ENCODE peak calls at places on chromosomes 2 and 18, in five cellular contexts. Y is RWPE1, J is uterus, M is tibial artery, F is H9. G is an unnamed sample.

GRCh38 chr2:110948027-110948687 is 172.6 kb upstream of the BCL2L11 start:
- DNase-seq in Y (no peak), J (no peak), M (no peak), F (no peak), G (peak)

GRCh38 chr18:57839942-57840381 is 36.8 kb upstream of the ATP8B1 start:
- DNase-seq in Y (peak), J (no peak), M (no peak), F (no peak), G (peak)

GRCh38 chr2:238105506-238106338 is 5.6 kb downstream of the ESPNL start:
- DNase-seq in Y (no peak), J (peak), M (peak), F (peak), G (no peak)

GRCh38 chr2:224952942-224953657 is 89.2 kb downstream of the DOCK10 start:
- DNase-seq in Y (no peak), J (no peak), M (no peak), F (no peak), G (no peak)

GRCh38 chr18:47772374-47773248 is 157.8 kb downstream of the SMAD2 start:
- DNase-seq in Y (peak), J (no peak), M (no peak), F (peak), G (peak)

GRCh38 chr2:61328707-61329251 is 142.1 kb downstream of the USP34 start:
- DNase-seq in Y (no peak), J (no peak), M (no peak), F (no peak), G (peak)

GRCh38 chr2:71751590-71751989 is 298.2 kb downstream of the DYSF start:
- DNase-seq in Y (no peak), J (no peak), M (no peak), F (no peak), G (no peak)

GRCh38 chr2:219369447-219369861 is 18.3 kb downstream of the DNPEP start:
- DNase-seq in Y (no peak), J (peak), M (peak), F (no peak), G (peak)

GRCh38 chr2:7707723-7708122 is 790.5 kb downstream of the RNF144A start:
- DNase-seq in Y (peak), J (no peak), M (no peak), F (no peak), G (no peak)

GRCh38 chr2:179250084-179250483 is 14.5 kb downstream of the SESTD1 start:
- DNase-seq in Y (no peak), J (no peak), M (no peak), F (no peak), G (no peak)

GRCh38 chr2:52537588-52537987 is 1230.0 kb upstream of the CHAC2 start:
- DNase-seq in Y (no peak), J (no peak), M (no peak), F (no peak), G (no peak)

GRCh38 chr2:189157431-189157830 is 22.1 kb downstream of the COL5A2 start:
- DNase-seq in Y (no peak), J (no peak), M (no peak), F (no peak), G (no peak)

GRCh38 chr2:169768262-169768995 is 30.2 kb upstream of the SSB start:
- DNase-seq in Y (no peak), J (peak), M (no peak), F (no peak), G (no peak)

GRCh38 chr2:96869824-96870630 is at the start of gene SEMA4C:
- DNase-seq in Y (no peak), J (peak), M (peak), F (no peak), G (no peak)

GRCh38 chr18:56217406-56217805 is 421.0 kb downstream of the TXNL1 start:
- DNase-seq in Y (no peak), J (no peak), M (no peak), F (no peak), G (no peak)

GRCh38 chr2:142131016-142131714 is at the start of gene LRP1B:
- DNase-seq in Y (no peak), J (peak), M (no peak), F (peak), G (peak)

GRCh38 chr2:173828189-173829157 is 136.7 kb downstream of the SP3 start:
- DNase-seq in Y (no peak), J (no peak), M (no peak), F (no peak), G (no peak)

GRCh38 chr2:151802315-151802714 is 25.9 kb downstream of the ARL5A start:
- DNase-seq in Y (no peak), J (no peak), M (no peak), F (no peak), G (no peak)

GRCh38 chr2:196482119-196483065 is 157.1 kb upstream of the CCDC150 start:
- DNase-seq in Y (peak), J (no peak), M (no peak), F (no peak), G (no peak)

GRCh38 chr2:132754392-132754791 is 84.4 kb upstream of the LYPD1 start:
- DNase-seq in Y (no peak), J (no peak), M (no peak), F (no peak), G (no peak)

GRCh38 chr2:232611559-232612218 is 21.7 kb upstream of the EFHD1 start:
- DNase-seq in Y (peak), J (peak), M (peak), F (peak), G (peak)

GRCh38 chr2:8300216-8300615 is 381.6 kb upstream of the ID2 start:
- DNase-seq in Y (no peak), J (no peak), M (no peak), F (no peak), G (no peak)

GRCh38 chr2:169965495-169965894 is 138.2 kb downstream of the UBR3 start:
- DNase-seq in Y (no peak), J (no peak), M (no peak), F (no peak), G (peak)

GRCh38 chr18:26017929-26018328 is 72.5 kb downstream of the SS18 start:
- DNase-seq in Y (no peak), J (no peak), M (no peak), F (no peak), G (no peak)

GRCh38 chr2:59076079-59076619 is 835.0 kb upstream of the FANCL start:
- DNase-seq in Y (no peak), J (no peak), M (no peak), F (no peak), G (no peak)

DNA sequence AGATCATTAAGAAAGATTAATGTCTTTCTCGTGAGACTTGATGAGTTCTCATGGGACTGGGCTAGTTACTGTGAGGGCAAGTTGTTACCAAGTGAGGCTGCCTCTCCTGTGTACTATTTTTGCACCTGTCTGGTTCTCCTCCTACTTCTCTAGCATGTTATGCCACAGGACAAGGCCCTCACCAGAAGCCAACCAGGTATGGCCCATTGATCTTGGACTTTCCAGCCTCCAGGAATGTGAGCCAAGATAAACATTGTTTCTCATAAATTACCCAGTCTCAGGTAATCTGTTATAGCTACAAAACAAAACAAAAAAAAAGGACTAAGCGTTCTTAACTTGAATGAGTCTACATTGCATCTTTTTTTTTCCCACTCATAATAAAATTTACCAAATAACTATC is 184.1 kb downstream of the CDH7 start:
- DNase-seq in Y (no peak), J (no peak), M (no peak), F (no peak), G (no peak)
- TF ChIP-seq CTCF in Y (no peak), J (no peak), M (no peak), F (no peak), G (no peak)

DNA sequence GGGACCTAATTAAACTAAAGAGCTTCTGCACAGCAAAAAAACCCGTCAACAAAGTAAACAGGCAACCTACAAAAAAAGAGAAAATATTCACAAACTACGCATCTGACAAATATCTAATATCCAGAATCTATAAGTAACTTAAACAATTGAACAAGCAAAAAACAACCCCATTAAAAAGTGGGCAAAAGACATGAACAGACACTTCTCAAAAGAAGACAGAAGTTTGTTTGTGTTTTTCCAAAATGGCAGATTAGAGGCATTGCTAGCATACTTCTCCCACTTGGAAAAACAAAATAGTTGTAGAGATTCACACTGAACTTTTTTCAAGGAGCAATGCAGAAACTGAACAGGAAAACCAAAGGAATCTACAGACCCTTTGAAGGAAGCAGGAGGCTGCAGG is 37.6 kb downstream of the FLACC1 start:
- DNase-seq in Y (no peak), J (no peak), M (no peak), F (no peak), G (no peak)
- TF ChIP-seq CTCF in Y (no peak), J (no peak), M (no peak), F (no peak), G (no peak)

GRCh38 chr2:67839668-67840067 is 223.1 kb downstream of the C1D start:
- DNase-seq in Y (no peak), J (no peak), M (no peak), F (no peak), G (no peak)
- TF ChIP-seq CTCF in Y (no peak), J (no peak), M (no peak), F (no peak), G (no peak)

GRCh38 chr2:145184741-145185671 is 665.1 kb upstream of the ZEB2 start:
- DNase-seq in Y (no peak), J (no peak), M (no peak), F (no peak), G (peak)

GRCh38 chr2:145190031-145190703 is 670.2 kb upstream of the ZEB2 start:
- DNase-seq in Y (no peak), J (no peak), M (no peak), F (no peak), G (no peak)

GRCh38 chr2:145185696-145186095 is 665.8 kb upstream of the ZEB2 start:
- DNase-seq in Y (no peak), J (no peak), M (no peak), F (no peak), G (peak)

GRCh38 chr2:145186303-145186702 is 666.4 kb upstream of the ZEB2 start:
- DNase-seq in Y (no peak), J (peak), M (no peak), F (peak), G (no peak)
- TF ChIP-seq CTCF in Y (no peak), J (peak), M (no peak), F (peak), G (no peak)